ENCODE peak calls at places on chromosomes 13 and 19, in nine cellular contexts. One of them, this sample, is unnamed.

GRCh38 chr13:40613192-40613818 is 53.1 kb downstream of the FOXO1 start:
- DNase-seq in MV-4-11: peak
- DNase-seq in nephron progenitor cell: no peak
- DNase-seq in amygdala: peak
- DNase-seq in endothelial cell: no peak
- DNase-seq in effector memory CD4-positive, alpha-beta T cell: peak
- DNase-seq in SHP77: no peak
- DNase-seq in B cell: peak
- DNase-seq in HS-27A: no peak
- DNase-seq in this sample: no peak

GRCh38 chr13:111177081-111177711 is 62.1 kb downstream of the ARHGEF7 start:
- DNase-seq in MV-4-11: peak
- DNase-seq in nephron progenitor cell: no peak
- DNase-seq in amygdala: peak
- DNase-seq in endothelial cell: no peak
- DNase-seq in effector memory CD4-positive, alpha-beta T cell: peak
- DNase-seq in SHP77: peak
- DNase-seq in B cell: no peak
- DNase-seq in HS-27A: no peak
- DNase-seq in this sample: no peak

GRCh38 chr19:18388328-18389094 is 2.6 kb downstream of the GDF15 start:
- DNase-seq in MV-4-11: peak
- DNase-seq in nephron progenitor cell: peak
- DNase-seq in amygdala: peak
- DNase-seq in endothelial cell: peak
- DNase-seq in effector memory CD4-positive, alpha-beta T cell: peak
- DNase-seq in SHP77: peak
- DNase-seq in B cell: peak
- DNase-seq in HS-27A: no peak
- DNase-seq in this sample: peak

GRCh38 chr13:19597523-19597922 is 35.9 kb upstream of the MPHOSPH8 start:
- DNase-seq in MV-4-11: peak
- DNase-seq in nephron progenitor cell: no peak
- DNase-seq in amygdala: no peak
- DNase-seq in endothelial cell: no peak
- DNase-seq in effector memory CD4-positive, alpha-beta T cell: no peak
- DNase-seq in SHP77: no peak
- DNase-seq in B cell: no peak
- DNase-seq in HS-27A: no peak
- DNase-seq in this sample: no peak

GRCh38 chr19:30406220-30406944 is 34.2 kb downstream of the ZNF536 start:
- DNase-seq in MV-4-11: peak
- DNase-seq in nephron progenitor cell: peak
- DNase-seq in amygdala: peak
- DNase-seq in endothelial cell: peak
- DNase-seq in effector memory CD4-positive, alpha-beta T cell: no peak
- DNase-seq in SHP77: no peak
- DNase-seq in B cell: no peak
- DNase-seq in HS-27A: no peak
- DNase-seq in this sample: peak

GRCh38 chr13:77310579-77311279 is 16.2 kb downstream of the MYCBP2 start:
- DNase-seq in MV-4-11: no peak
- DNase-seq in nephron progenitor cell: no peak
- DNase-seq in amygdala: no peak
- DNase-seq in endothelial cell: no peak
- DNase-seq in effector memory CD4-positive, alpha-beta T cell: no peak
- DNase-seq in SHP77: no peak
- DNase-seq in B cell: no peak
- DNase-seq in HS-27A: no peak
- DNase-seq in this sample: no peak

GRCh38 chr19:29667390-29667783 is 2.1 kb downstream of the PLEKHF1 start:
- DNase-seq in MV-4-11: no peak
- DNase-seq in nephron progenitor cell: no peak
- DNase-seq in amygdala: no peak
- DNase-seq in endothelial cell: no peak
- DNase-seq in effector memory CD4-positive, alpha-beta T cell: no peak
- DNase-seq in SHP77: no peak
- DNase-seq in B cell: no peak
- DNase-seq in HS-27A: no peak
- DNase-seq in this sample: no peak

GRCh38 chr13:51999525-51999924 is 11.7 kb downstream of the ATP7B start:
- DNase-seq in MV-4-11: no peak
- DNase-seq in nephron progenitor cell: peak
- DNase-seq in amygdala: no peak
- DNase-seq in endothelial cell: no peak
- DNase-seq in effector memory CD4-positive, alpha-beta T cell: no peak
- DNase-seq in SHP77: no peak
- DNase-seq in B cell: no peak
- DNase-seq in HS-27A: no peak
- DNase-seq in this sample: no peak

GRCh38 chr19:6737873-6738725 is 719 bp upstream of the GPR108 start:
- DNase-seq in MV-4-11: peak
- DNase-seq in nephron progenitor cell: peak
- DNase-seq in amygdala: peak
- DNase-seq in endothelial cell: peak
- DNase-seq in effector memory CD4-positive, alpha-beta T cell: peak
- DNase-seq in SHP77: peak
- DNase-seq in B cell: peak
- DNase-seq in HS-27A: no peak
- DNase-seq in this sample: no peak

GRCh38 chr19:51798958-51799310 is 4.0 kb downstream of the FPR3 start:
- DNase-seq in MV-4-11: peak
- DNase-seq in nephron progenitor cell: no peak
- DNase-seq in amygdala: no peak
- DNase-seq in endothelial cell: no peak
- DNase-seq in effector memory CD4-positive, alpha-beta T cell: no peak
- DNase-seq in SHP77: no peak
- DNase-seq in B cell: no peak
- DNase-seq in HS-27A: no peak
- DNase-seq in this sample: no peak

GRCh38 chr13:112814905-112815585 is 125.2 kb downstream of the ATP11A start:
- DNase-seq in MV-4-11: no peak
- DNase-seq in nephron progenitor cell: no peak
- DNase-seq in amygdala: no peak
- DNase-seq in endothelial cell: no peak
- DNase-seq in effector memory CD4-positive, alpha-beta T cell: no peak
- DNase-seq in SHP77: no peak
- DNase-seq in B cell: peak
- DNase-seq in HS-27A: no peak
- DNase-seq in this sample: no peak

GRCh38 chr19:6725513-6726231 is 5.2 kb upstream of the C3 start:
- DNase-seq in MV-4-11: no peak
- DNase-seq in nephron progenitor cell: no peak
- DNase-seq in amygdala: no peak
- DNase-seq in endothelial cell: no peak
- DNase-seq in effector memory CD4-positive, alpha-beta T cell: no peak
- DNase-seq in SHP77: no peak
- DNase-seq in B cell: no peak
- DNase-seq in HS-27A: no peak
- DNase-seq in this sample: peak

GRCh38 chr19:46181386-46181774 is 33.3 kb downstream of the IGFL2 start:
- DNase-seq in MV-4-11: peak
- DNase-seq in nephron progenitor cell: no peak
- DNase-seq in amygdala: no peak
- DNase-seq in endothelial cell: no peak
- DNase-seq in effector memory CD4-positive, alpha-beta T cell: no peak
- DNase-seq in SHP77: no peak
- DNase-seq in B cell: peak
- DNase-seq in HS-27A: no peak
- DNase-seq in this sample: no peak

GRCh38 chr19:3161453-3161852 is 17.1 kb upstream of the S1PR4 start:
- DNase-seq in MV-4-11: no peak
- DNase-seq in nephron progenitor cell: no peak
- DNase-seq in amygdala: no peak
- DNase-seq in endothelial cell: no peak
- DNase-seq in effector memory CD4-positive, alpha-beta T cell: no peak
- DNase-seq in SHP77: no peak
- DNase-seq in B cell: no peak
- DNase-seq in HS-27A: no peak
- DNase-seq in this sample: no peak

GRCh38 chr13:46475586-46475991 is 77.4 kb upstream of the LRCH1 start:
- DNase-seq in MV-4-11: no peak
- DNase-seq in nephron progenitor cell: no peak
- DNase-seq in amygdala: no peak
- DNase-seq in endothelial cell: no peak
- DNase-seq in effector memory CD4-positive, alpha-beta T cell: no peak
- DNase-seq in SHP77: no peak
- DNase-seq in B cell: no peak
- DNase-seq in HS-27A: no peak
- DNase-seq in this sample: no peak

GRCh38 chr13:30866692-30867669 is 39.1 kb upstream of the MEDAG start:
- DNase-seq in MV-4-11: no peak
- DNase-seq in nephron progenitor cell: no peak
- DNase-seq in amygdala: no peak
- DNase-seq in endothelial cell: no peak
- DNase-seq in effector memory CD4-positive, alpha-beta T cell: no peak
- DNase-seq in SHP77: no peak
- DNase-seq in B cell: no peak
- DNase-seq in HS-27A: no peak
- DNase-seq in this sample: no peak

GRCh38 chr13:107450931-107451330 is 764.4 kb downstream of the LIG4 start:
- DNase-seq in MV-4-11: no peak
- DNase-seq in nephron progenitor cell: no peak
- DNase-seq in amygdala: no peak
- DNase-seq in endothelial cell: no peak
- DNase-seq in effector memory CD4-positive, alpha-beta T cell: no peak
- DNase-seq in SHP77: no peak
- DNase-seq in B cell: no peak
- DNase-seq in HS-27A: peak
- DNase-seq in this sample: no peak

GRCh38 chr19:30649934-30650614 is 277.9 kb downstream of the ZNF536 start:
- DNase-seq in MV-4-11: peak
- DNase-seq in nephron progenitor cell: peak
- DNase-seq in amygdala: no peak
- DNase-seq in endothelial cell: peak
- DNase-seq in effector memory CD4-positive, alpha-beta T cell: no peak
- DNase-seq in SHP77: peak
- DNase-seq in B cell: no peak
- DNase-seq in HS-27A: peak
- DNase-seq in this sample: peak

GRCh38 chr13:37701306-37701705 is 102.7 kb upstream of the POSTN start:
- DNase-seq in MV-4-11: peak
- DNase-seq in nephron progenitor cell: no peak
- DNase-seq in amygdala: no peak
- DNase-seq in endothelial cell: no peak
- DNase-seq in effector memory CD4-positive, alpha-beta T cell: no peak
- DNase-seq in SHP77: no peak
- DNase-seq in B cell: no peak
- DNase-seq in HS-27A: no peak
- DNase-seq in this sample: no peak

GRCh38 chr13:31209172-31209818 is 9.5 kb downstream of the B3GLCT start:
- DNase-seq in MV-4-11: no peak
- DNase-seq in nephron progenitor cell: peak
- DNase-seq in amygdala: peak
- DNase-seq in endothelial cell: no peak
- DNase-seq in effector memory CD4-positive, alpha-beta T cell: no peak
- DNase-seq in SHP77: peak
- DNase-seq in B cell: no peak
- DNase-seq in HS-27A: no peak
- DNase-seq in this sample: peak

GRCh38 chr19:38655148-38655824 is 7.8 kb downstream of the ACTN4 start:
- DNase-seq in MV-4-11: peak
- DNase-seq in nephron progenitor cell: no peak
- DNase-seq in amygdala: no peak
- DNase-seq in endothelial cell: no peak
- DNase-seq in effector memory CD4-positive, alpha-beta T cell: no peak
- DNase-seq in SHP77: no peak
- DNase-seq in B cell: no peak
- DNase-seq in HS-27A: no peak
- DNase-seq in this sample: no peak

GRCh38 chr13:51267581-51267980 is 45.4 kb downstream of the FAM124A start:
- DNase-seq in MV-4-11: no peak
- DNase-seq in nephron progenitor cell: no peak
- DNase-seq in amygdala: no peak
- DNase-seq in endothelial cell: no peak
- DNase-seq in effector memory CD4-positive, alpha-beta T cell: no peak
- DNase-seq in SHP77: no peak
- DNase-seq in B cell: no peak
- DNase-seq in HS-27A: no peak
- DNase-seq in this sample: no peak